ENCODE peak calls at places on chromosomes 3 and 15, in nine cellular contexts. One of them, this sample, is unnamed.

GRCh38 chr3:165185707-165186327 is 10.4 kb downstream of the SLITRK3 start:
- DNase-seq in GM23338: peak; percentile 82
- DNase-seq in MM.1S: peak; percentile 72
- DNase-seq in neural progenitor cell: peak; percentile 84
- DNase-seq in PC-3: peak; percentile 73
- DNase-seq in OCI-LY7: peak; percentile 59
- DNase-seq in SK-N-SH: peak; percentile 64
- DNase-seq in GM23248: peak; percentile 70
- DNase-seq in HCT116: peak; percentile 67
- DNase-seq in this sample: peak; percentile 88

GRCh38 chr15:51731549-51732267 is 5.7 kb downstream of the LYSMD2 start:
- DNase-seq in GM23338: peak; percentile 15
- DNase-seq in MM.1S: peak; percentile 61
- DNase-seq in neural progenitor cell: no peak
- DNase-seq in PC-3: no peak
- DNase-seq in OCI-LY7: peak; percentile 71
- DNase-seq in SK-N-SH: no peak
- DNase-seq in GM23248: peak; percentile 50
- DNase-seq in HCT116: no peak
- DNase-seq in this sample: no peak

GRCh38 chr15:47185222-47185800 is 532.0 kb upstream of the SEMA6D start:
- DNase-seq in GM23338: no peak
- DNase-seq in MM.1S: no peak
- DNase-seq in neural progenitor cell: no peak
- DNase-seq in PC-3: no peak
- DNase-seq in OCI-LY7: no peak
- DNase-seq in SK-N-SH: no peak
- DNase-seq in GM23248: no peak
- DNase-seq in HCT116: no peak
- DNase-seq in this sample: no peak

GRCh38 chr3:188749010-188749617 is 422.7 kb upstream of the TPRG1 start:
- DNase-seq in GM23338: peak; percentile 89
- DNase-seq in MM.1S: peak; percentile 63
- DNase-seq in neural progenitor cell: peak; percentile 77
- DNase-seq in PC-3: peak; percentile 74
- DNase-seq in OCI-LY7: peak; percentile 62
- DNase-seq in SK-N-SH: peak; percentile 5
- DNase-seq in GM23248: peak; percentile 21
- DNase-seq in HCT116: peak; percentile 15
- DNase-seq in this sample: no peak

GRCh38 chr3:42033741-42034140 is 57.4 kb upstream of the TRAK1 start:
- DNase-seq in GM23338: no peak
- DNase-seq in MM.1S: no peak
- DNase-seq in neural progenitor cell: no peak
- DNase-seq in PC-3: peak; percentile 59
- DNase-seq in OCI-LY7: no peak
- DNase-seq in SK-N-SH: no peak
- DNase-seq in GM23248: peak; percentile 82
- DNase-seq in HCT116: no peak
- DNase-seq in this sample: no peak

GRCh38 chr15:85589873-85590272 is 204.9 kb downstream of the KLHL25 start:
- DNase-seq in GM23338: no peak
- DNase-seq in MM.1S: no peak
- DNase-seq in neural progenitor cell: no peak
- DNase-seq in PC-3: peak; percentile 80
- DNase-seq in OCI-LY7: no peak
- DNase-seq in SK-N-SH: no peak
- DNase-seq in GM23248: peak; percentile 91
- DNase-seq in HCT116: no peak
- DNase-seq in this sample: peak; percentile 26

GRCh38 chr3:117928836-117929235 is 1105.8 kb downstream of the IGSF11 start:
- DNase-seq in GM23338: no peak
- DNase-seq in MM.1S: no peak
- DNase-seq in neural progenitor cell: no peak
- DNase-seq in PC-3: no peak
- DNase-seq in OCI-LY7: no peak
- DNase-seq in SK-N-SH: peak; percentile 36
- DNase-seq in GM23248: no peak
- DNase-seq in HCT116: no peak
- DNase-seq in this sample: no peak

GRCh38 chr15:77645602-77646001 is 12.9 kb upstream of the LINGO1 start:
- DNase-seq in GM23338: no peak
- DNase-seq in MM.1S: no peak
- DNase-seq in neural progenitor cell: no peak
- DNase-seq in PC-3: no peak
- DNase-seq in OCI-LY7: no peak
- DNase-seq in SK-N-SH: no peak
- DNase-seq in GM23248: no peak
- DNase-seq in HCT116: no peak
- DNase-seq in this sample: no peak

GRCh38 chr3:118986734-118987133 is 47.9 kb downstream of the IGSF11 start:
- DNase-seq in GM23338: no peak
- DNase-seq in MM.1S: no peak
- DNase-seq in neural progenitor cell: no peak
- DNase-seq in PC-3: no peak
- DNase-seq in OCI-LY7: no peak
- DNase-seq in SK-N-SH: no peak
- DNase-seq in GM23248: no peak
- DNase-seq in HCT116: no peak
- DNase-seq in this sample: no peak

GRCh38 chr15:69939513-69940440 is 157.9 kb downstream of the TLE3 start:
- DNase-seq in GM23338: peak; percentile 80
- DNase-seq in MM.1S: peak; percentile 51
- DNase-seq in neural progenitor cell: peak; percentile 80
- DNase-seq in PC-3: no peak
- DNase-seq in OCI-LY7: no peak
- DNase-seq in SK-N-SH: no peak
- DNase-seq in GM23248: no peak
- DNase-seq in HCT116: no peak
- DNase-seq in this sample: peak; percentile 19
- TF ChIP-seq EZH2phosphoT487 in GM23338: no peak
- TF ChIP-seq EZH2phosphoT487 in MM.1S: no peak
- TF ChIP-seq EZH2phosphoT487 in neural progenitor cell: no peak
- TF ChIP-seq EZH2phosphoT487 in PC-3: no peak
- TF ChIP-seq EZH2phosphoT487 in OCI-LY7: no peak
- TF ChIP-seq EZH2phosphoT487 in SK-N-SH: no peak
- TF ChIP-seq EZH2phosphoT487 in GM23248: no peak
- TF ChIP-seq EZH2phosphoT487 in HCT116: no peak
- TF ChIP-seq EZH2phosphoT487 in this sample: no peak

DNA sequence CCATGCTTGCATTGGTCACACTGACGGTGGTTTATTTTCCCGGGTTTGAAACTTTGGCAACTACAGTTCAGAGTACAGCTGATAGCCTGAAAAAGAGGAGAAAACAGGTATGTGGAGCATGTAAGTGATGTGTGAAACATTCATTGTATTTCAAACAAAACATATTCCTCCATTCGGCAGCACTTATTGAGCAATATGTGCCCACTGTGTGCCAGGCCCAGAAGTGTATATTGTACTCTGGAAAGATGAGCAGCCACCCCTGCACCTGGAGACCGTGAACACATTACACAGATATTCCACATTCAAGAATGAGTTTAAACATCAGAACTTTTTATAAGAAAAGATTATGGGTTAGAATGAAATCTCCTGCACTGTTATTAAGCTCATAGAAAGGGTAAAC is 16.3 kb downstream of the BNC1 start:
- DNase-seq in GM23338: no peak
- DNase-seq in MM.1S: no peak
- DNase-seq in neural progenitor cell: no peak
- DNase-seq in PC-3: no peak
- DNase-seq in OCI-LY7: no peak
- DNase-seq in SK-N-SH: no peak
- DNase-seq in GM23248: no peak
- DNase-seq in HCT116: no peak
- DNase-seq in this sample: no peak
- TF ChIP-seq EZH2phosphoT487 in GM23338: no peak
- TF ChIP-seq EZH2phosphoT487 in MM.1S: no peak
- TF ChIP-seq EZH2phosphoT487 in neural progenitor cell: no peak
- TF ChIP-seq EZH2phosphoT487 in PC-3: no peak
- TF ChIP-seq EZH2phosphoT487 in OCI-LY7: no peak
- TF ChIP-seq EZH2phosphoT487 in SK-N-SH: no peak
- TF ChIP-seq EZH2phosphoT487 in GM23248: no peak
- TF ChIP-seq EZH2phosphoT487 in HCT116: no peak
- TF ChIP-seq EZH2phosphoT487 in this sample: no peak

GRCh38 chr3:137768021-137768360 is 3.9 kb downstream of the SOX14 start:
- DNase-seq in GM23338: no peak
- DNase-seq in MM.1S: no peak
- DNase-seq in neural progenitor cell: peak; percentile 36
- DNase-seq in PC-3: no peak
- DNase-seq in OCI-LY7: no peak
- DNase-seq in SK-N-SH: peak; percentile 29
- DNase-seq in GM23248: no peak
- DNase-seq in HCT116: no peak
- DNase-seq in this sample: no peak

GRCh38 chr3:137768361-137769320 is 4.5 kb downstream of the SOX14 start:
- DNase-seq in GM23338: peak; percentile 74
- DNase-seq in MM.1S: no peak
- DNase-seq in neural progenitor cell: peak; percentile 66
- DNase-seq in PC-3: no peak
- DNase-seq in OCI-LY7: no peak
- DNase-seq in SK-N-SH: peak; percentile 43
- DNase-seq in GM23248: peak; percentile 28
- DNase-seq in HCT116: no peak
- DNase-seq in this sample: peak; percentile 27

GRCh38 chr3:137770821-137771399 is 6.8 kb downstream of the SOX14 start:
- DNase-seq in GM23338: peak; percentile 69
- DNase-seq in MM.1S: no peak
- DNase-seq in neural progenitor cell: peak; percentile 67
- DNase-seq in PC-3: no peak
- DNase-seq in OCI-LY7: no peak
- DNase-seq in SK-N-SH: peak; percentile 55
- DNase-seq in GM23248: peak; percentile 27
- DNase-seq in HCT116: no peak
- DNase-seq in this sample: peak; percentile 16

GRCh38 chr3:137770066-137770805 is 6.1 kb downstream of the SOX14 start:
- DNase-seq in GM23338: peak; percentile 62
- DNase-seq in MM.1S: no peak
- DNase-seq in neural progenitor cell: peak; percentile 59
- DNase-seq in PC-3: no peak
- DNase-seq in OCI-LY7: no peak
- DNase-seq in SK-N-SH: peak; percentile 47
- DNase-seq in GM23248: no peak
- DNase-seq in HCT116: no peak
- DNase-seq in this sample: no peak

DNA sequence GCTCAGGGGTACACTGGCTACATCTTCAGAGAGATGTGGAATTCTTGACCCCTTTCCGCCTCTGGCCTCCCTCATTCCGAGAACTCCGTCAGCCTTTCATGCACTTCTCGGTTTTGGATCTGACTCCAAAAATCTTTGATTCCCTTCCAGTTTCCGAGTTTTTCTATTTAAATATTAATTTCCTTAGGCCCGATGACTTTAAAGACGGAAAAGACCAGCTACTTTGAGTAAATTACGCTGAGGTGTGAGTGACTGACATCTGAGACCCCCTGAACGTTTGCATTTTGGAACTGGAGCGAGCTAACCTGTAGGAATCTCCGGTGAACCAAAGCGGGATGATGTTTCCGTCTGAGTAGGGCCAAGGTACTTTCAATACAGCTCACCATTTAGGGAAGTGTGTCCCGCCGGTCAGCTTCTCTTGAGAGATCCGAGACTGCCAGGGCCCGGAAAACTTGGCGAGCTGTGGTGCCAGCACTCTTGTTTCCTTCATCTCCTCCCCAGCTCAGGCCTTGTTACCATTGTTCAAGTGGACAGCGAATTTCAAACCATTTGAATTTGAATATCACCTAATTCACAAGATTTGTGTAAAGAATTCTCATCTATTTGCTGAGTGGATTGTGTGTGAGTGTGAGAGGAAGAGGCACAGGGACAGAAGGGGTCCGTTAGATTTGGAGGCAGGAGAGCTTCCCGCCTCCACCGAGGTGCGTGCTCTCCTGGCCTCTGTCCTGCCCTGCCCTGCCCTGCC is 5.4 kb downstream of the SOX14 start:
- DNase-seq in GM23338: peak; percentile 61
- DNase-seq in MM.1S: no peak
- DNase-seq in neural progenitor cell: peak; percentile 39
- DNase-seq in PC-3: no peak
- DNase-seq in OCI-LY7: no peak
- DNase-seq in SK-N-SH: peak; percentile 15
- DNase-seq in GM23248: no peak
- DNase-seq in HCT116: no peak
- DNase-seq in this sample: no peak
- TF ChIP-seq EZH2phosphoT487 in GM23338: no peak
- TF ChIP-seq EZH2phosphoT487 in MM.1S: no peak
- TF ChIP-seq EZH2phosphoT487 in neural progenitor cell: no peak
- TF ChIP-seq EZH2phosphoT487 in PC-3: no peak
- TF ChIP-seq EZH2phosphoT487 in OCI-LY7: no peak
- TF ChIP-seq EZH2phosphoT487 in SK-N-SH: no peak
- TF ChIP-seq EZH2phosphoT487 in GM23248: peak; percentile 48
- TF ChIP-seq EZH2phosphoT487 in HCT116: no peak
- TF ChIP-seq EZH2phosphoT487 in this sample: peak; percentile 24

GRCh38 chr3:10520118-10520517 is 14.7 kb upstream of the ATP2B2 start:
- DNase-seq in GM23338: no peak
- DNase-seq in MM.1S: no peak
- DNase-seq in neural progenitor cell: no peak
- DNase-seq in PC-3: no peak
- DNase-seq in OCI-LY7: no peak
- DNase-seq in SK-N-SH: no peak
- DNase-seq in GM23248: no peak
- DNase-seq in HCT116: no peak
- DNase-seq in this sample: no peak

GRCh38 chr3:10517616-10518015 is 12.2 kb upstream of the ATP2B2 start:
- DNase-seq in GM23338: no peak
- DNase-seq in MM.1S: no peak
- DNase-seq in neural progenitor cell: no peak
- DNase-seq in PC-3: no peak
- DNase-seq in OCI-LY7: no peak
- DNase-seq in SK-N-SH: no peak
- DNase-seq in GM23248: no peak
- DNase-seq in HCT116: no peak
- DNase-seq in this sample: no peak

GRCh38 chr3:10518506-10519150 is 13.2 kb upstream of the ATP2B2 start:
- DNase-seq in GM23338: no peak
- DNase-seq in MM.1S: no peak
- DNase-seq in neural progenitor cell: no peak
- DNase-seq in PC-3: peak; percentile 11
- DNase-seq in OCI-LY7: no peak
- DNase-seq in SK-N-SH: no peak
- DNase-seq in GM23248: no peak
- DNase-seq in HCT116: no peak
- DNase-seq in this sample: no peak

GRCh38 chr3:10516835-10517465 is 11.6 kb upstream of the ATP2B2 start:
- DNase-seq in GM23338: no peak
- DNase-seq in MM.1S: no peak
- DNase-seq in neural progenitor cell: no peak
- DNase-seq in PC-3: no peak
- DNase-seq in OCI-LY7: no peak
- DNase-seq in SK-N-SH: no peak
- DNase-seq in GM23248: no peak
- DNase-seq in HCT116: no peak
- DNase-seq in this sample: no peak

DNA sequence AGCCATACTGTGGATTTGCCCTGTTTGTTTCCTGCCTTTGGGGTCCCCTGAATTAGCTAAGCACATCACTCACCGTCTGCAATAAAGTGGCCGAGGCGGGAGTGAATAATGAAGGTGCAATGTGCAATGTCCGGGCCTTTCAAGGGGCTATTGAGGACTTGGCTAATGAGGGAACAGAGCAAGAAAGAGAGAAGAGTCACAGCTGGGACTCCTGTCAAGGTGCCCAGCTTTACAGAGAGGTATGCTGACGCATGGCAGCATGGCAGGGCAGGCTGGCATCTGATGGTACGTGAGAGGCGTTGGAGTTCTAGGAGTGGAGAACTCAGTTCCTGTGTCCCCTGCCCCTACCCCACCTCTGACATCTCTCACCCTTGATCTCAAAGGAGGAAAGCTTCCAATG is 13.8 kb upstream of the ATP2B2 start:
- DNase-seq in GM23338: no peak
- DNase-seq in MM.1S: no peak
- DNase-seq in neural progenitor cell: no peak
- DNase-seq in PC-3: no peak
- DNase-seq in OCI-LY7: no peak
- DNase-seq in SK-N-SH: no peak
- DNase-seq in GM23248: no peak
- DNase-seq in HCT116: no peak
- DNase-seq in this sample: no peak
- TF ChIP-seq EZH2phosphoT487 in GM23338: no peak
- TF ChIP-seq EZH2phosphoT487 in MM.1S: no peak
- TF ChIP-seq EZH2phosphoT487 in neural progenitor cell: no peak
- TF ChIP-seq EZH2phosphoT487 in PC-3: no peak
- TF ChIP-seq EZH2phosphoT487 in OCI-LY7: no peak
- TF ChIP-seq EZH2phosphoT487 in SK-N-SH: no peak
- TF ChIP-seq EZH2phosphoT487 in GM23248: no peak
- TF ChIP-seq EZH2phosphoT487 in HCT116: no peak
- TF ChIP-seq EZH2phosphoT487 in this sample: no peak

This sample was measured in hepatocyte.